ENCODE peak calls at places on chromosomes 1 and 21, in five cellular contexts. C, A, Y, W and O are unnamed samples.

GRCh38 chr21:41929248-41929647 is 24.6 kb downstream of the C2CD2 start:
- DNase-seq in C (no peak), A (no peak), Y (no peak), W (no peak), O (no peak)

GRCh38 chr1:227218870-227219578 is 99.3 kb downstream of the CDC42BPA start:
- DNase-seq in C (peak), A (no peak), Y (no peak), W (no peak), O (no peak)

GRCh38 chr21:29546071-29546470 is 247.3 kb downstream of the BACH1 start:
- DNase-seq in W (no peak), Y (peak), C (no peak), A (no peak), O (no peak)

GRCh38 chr1:183804916-183805734 is at the start of gene RGL1:
- DNase-seq in Y (peak), A (peak), C (peak), W (peak), O (peak)

GRCh38 chr1:18907021-18907913 is 4.9 kb upstream of the ALDH4A1 start:
- DNase-seq in C (peak), W (peak), Y (peak), A (peak), O (peak)

GRCh38 chr1:170513138-170513537 is 18.8 kb upstream of the GORAB start:
- DNase-seq in W (peak), A (no peak), Y (no peak), C (no peak), O (no peak)

GRCh38 chr1:154856544-154856943 is 13.5 kb downstream of the KCNN3 start:
- DNase-seq in Y (no peak), W (no peak), A (no peak), C (no peak), O (no peak)

GRCh38 chr1:94090761-94091160 is 30.2 kb downstream of the ABCA4 start:
- DNase-seq in Y (no peak), A (no peak), C (no peak), W (no peak), O (no peak)

GRCh38 chr1:38835230-38835827 is 24.2 kb downstream of the RRAGC start:
- DNase-seq in W (peak), C (peak), Y (peak), A (peak), O (peak)

GRCh38 chr1:31182352-31182751 is 57.3 kb downstream of the NKAIN1 start:
- DNase-seq in W (peak), Y (peak), A (peak), C (peak), O (peak)

GRCh38 chr1:110237406-110238152 is 27.5 kb downstream of the KCNC4 start:
- DNase-seq in W (no peak), Y (no peak), C (no peak), A (no peak), O (no peak)

GRCh38 chr1:184915463-184916080 is 58.7 kb downstream of the NIBAN1 start:
- DNase-seq in W (no peak), Y (peak), C (no peak), A (no peak), O (no peak)

GRCh38 chr1:90394247-90394646 is 322.9 kb downstream of the BARHL2 start:
- DNase-seq in Y (no peak), A (no peak), C (no peak), W (no peak), O (no peak)

GRCh38 chr1:229238674-229239415 is 32.1 kb upstream of the RAB4A start:
- DNase-seq in W (peak), Y (no peak), C (no peak), A (no peak), O (peak)

GRCh38 chr1:116910379-116911165 is 856 bp downstream of the PTGFRN start:
- DNase-seq in A (peak), W (peak), Y (no peak), C (peak), O (peak)

GRCh38 chr1:209516771-209517471 is 66.6 kb upstream of the CAMK1G start:
- DNase-seq in W (peak), Y (no peak), A (no peak), C (no peak), O (no peak)

GRCh38 chr1:229434641-229435051 is 752 bp upstream of the ACTA1 start:
- DNase-seq in W (peak), C (no peak), A (no peak), Y (no peak), O (no peak)

GRCh38 chr1:58062635-58063034 is 483.9 kb downstream of the OMA1 start:
- DNase-seq in A (no peak), C (no peak), Y (no peak), W (no peak), O (no peak)

GRCh38 chr21:25974937-25975336 is 195.6 kb downstream of the APP start:
- DNase-seq in C (no peak), W (no peak), A (no peak), Y (no peak), O (peak)

GRCh38 chr1:165675794-165676193 is 22.6 kb downstream of the ALDH9A1 start:
- DNase-seq in Y (no peak), A (no peak), W (no peak), C (no peak), O (no peak)

GRCh38 chr1:108947871-108948525 is 15.3 kb downstream of the CLCC1 start:
- DNase-seq in Y (no peak), C (no peak), A (no peak), W (peak), O (no peak)

GRCh38 chr1:16275591-16275990 is 38.6 kb upstream of the CPLANE2 start:
- DNase-seq in A (peak), Y (no peak), W (no peak), C (no peak), O (no peak)

GRCh38 chr1:4107291-4107690 is 207.2 kb upstream of the C1orf174 start:
- DNase-seq in A (no peak), C (no peak), Y (no peak), W (no peak), O (no peak)

GRCh38 chr1:44327679-44328491 is 27.2 kb downstream of the ERI3 start:
- DNase-seq in Y (peak), W (peak), C (peak), A (peak), O (peak)

GRCh38 chr1:119554188-119554587 is 47.2 kb downstream of the HSD3B1 start:
- DNase-seq in A (peak), W (no peak), Y (peak), C (no peak), O (peak)

GRCh38 chr1:43705334-43705733 is 2.0 kb upstream of the ST3GAL3 start:
- DNase-seq in Y (no peak), W (no peak), C (no peak), A (peak), O (no peak)

GRCh38 chr1:114320586-114320985 is 166.9 kb upstream of the SYT6 start:
- DNase-seq in Y (peak), A (no peak), W (no peak), C (no peak), O (no peak)

GRCh38 chr21:37712204-37712934 is 203.9 kb downstream of the KCNJ6 start:
- DNase-seq in W (peak), A (peak), Y (peak), C (peak), O (peak)

GRCh38 chr1:226109829-226110248 is 47.3 kb downstream of the H3-3A start:
- DNase-seq in W (peak), A (peak), C (peak), Y (peak), O (peak)

GRCh38 chr1:61892977-61893376 is 150.7 kb downstream of the PATJ start:
- DNase-seq in W (no peak), C (no peak), Y (no peak), A (no peak), O (no peak)

GRCh38 chr1:238652346-238652968 is 733.9 kb upstream of the CHRM3 start:
- DNase-seq in A (no peak), W (no peak), Y (peak), C (no peak), O (no peak)

GRCh38 chr1:100265931-100266830 is at the start of gene RTCA:
- DNase-seq in A (peak), W (peak), C (peak), Y (peak), O (peak)
- TF ChIP-seq CTCF in A (no peak), W (no peak), C (no peak), Y (no peak), O (no peak)

GRCh38 chr1:24951810-24952412 is 21.8 kb upstream of the RUNX3 start:
- DNase-seq in C (no peak), W (no peak), Y (peak), A (no peak), O (no peak)
- H3K4me3 ChIP-seq in C (no peak), W (no peak), Y (no peak), A (no peak), O (no peak)

GRCh38 chr1:7334475-7335035 is 436.5 kb upstream of the VAMP3 start:
- DNase-seq in W (peak), C (peak), A (no peak), Y (peak), O (no peak)
- TF ChIP-seq CTCF in W (no peak), C (no peak), A (no peak), Y (no peak), O (no peak)

GRCh38 chr1:1005774-1006304 is 5.9 kb upstream of the HES4 start:
- DNase-seq in C (no peak), A (no peak), W (no peak), Y (no peak), O (no peak)
- H3K4me3 ChIP-seq in C (peak), A (no peak), W (no peak), Y (no peak), O (no peak)

GRCh38 chr1:29490204-29490934 is 254.0 kb downstream of the PTPRU start:
- DNase-seq in C (no peak), A (no peak), W (peak), Y (no peak), O (no peak)
- TF ChIP-seq CTCF in C (no peak), A (no peak), W (peak), Y (no peak), O (no peak)